ENCODE peak calls at places on chromosome 18, in six cellular contexts. T is AG04450; G is stimulated activated CD8-positive, alpha-beta memory T cell treated with anti-CD3 and anti-CD28 coated beads, Interleukin-15, amount 100 ng/mL, for 24 hours; B is fibroblast of the aortic adventitia; X is NCI-H2171 treated with DMSO at 0.1 percent for 48 hours; V is GM20000. U is an unnamed sample.

GRCh38 chr18:76450912-76451421 is 44.1 kb downstream of the ZNF516 start:
- DNase-seq in T (peak), G (no peak), B (peak), X (no peak), V (no peak), U (peak)

GRCh38 chr18:63207154-63207790 is 112.3 kb downstream of the BCL2 start:
- DNase-seq in T (no peak), G (no peak), B (no peak), X (no peak), V (peak), U (peak)

GRCh38 chr18:63144748-63145147 is 174.8 kb downstream of the BCL2 start:
- DNase-seq in T (no peak), G (no peak), B (no peak), X (no peak), V (no peak), U (no peak)

GRCh38 chr18:60117321-60117720 is 217.5 kb downstream of the PMAIP1 start:
- DNase-seq in T (no peak), G (no peak), B (no peak), X (no peak), V (no peak), U (peak)

GRCh38 chr18:22667616-22668422 is 250.1 kb upstream of the CTAGE1 start:
- DNase-seq in T (peak), G (no peak), B (peak), X (no peak), V (peak), U (peak)

GRCh38 chr18:80046011-80046410 is 11.8 kb downstream of the RBFA start:
- DNase-seq in T (no peak), G (no peak), B (no peak), X (no peak), V (no peak), U (no peak)

GRCh38 chr18:46071894-46072867 is at the start of gene PSTPIP2:
- DNase-seq in T (no peak), G (peak), B (peak), X (peak), V (peak), U (peak)

GRCh38 chr18:51531496-51531895 is 334.0 kb upstream of the MEX3C start:
- DNase-seq in T (no peak), G (no peak), B (no peak), X (no peak), V (no peak), U (no peak)

GRCh38 chr18:76273956-76274355 is 221.1 kb downstream of the ZNF516 start:
- DNase-seq in T (no peak), G (no peak), B (no peak), X (no peak), V (no peak), U (no peak)

GRCh38 chr18:8797206-8797605 is 91.8 kb downstream of the MTCL1 start:
- DNase-seq in T (no peak), G (no peak), B (no peak), X (no peak), V (no peak), U (peak)

GRCh38 chr18:3248062-3248669 is 565 bp downstream of the MYL12A start:
- DNase-seq in T (no peak), G (no peak), B (peak), X (no peak), V (no peak), U (no peak)

GRCh38 chr18:26493021-26493420 is 55.3 kb downstream of the KCTD1 start:
- DNase-seq in T (no peak), G (no peak), B (no peak), X (no peak), V (no peak), U (no peak)

GRCh38 chr18:32379891-32380290 is 90.8 kb downstream of the GAREM1 start:
- DNase-seq in T (no peak), G (no peak), B (peak), X (no peak), V (no peak), U (no peak)

GRCh38 chr18:44507729-44508325 is 172.9 kb upstream of the SETBP1 start:
- DNase-seq in T (no peak), G (no peak), B (no peak), X (no peak), V (no peak), U (peak)

GRCh38 chr18:47909484-47909883 is 21.0 kb downstream of the SMAD2 start:
- DNase-seq in T (no peak), G (no peak), B (no peak), X (no peak), V (no peak), U (no peak)

GRCh38 chr18:59470627-59471121 is 111.6 kb upstream of the LMAN1 start:
- DNase-seq in T (no peak), G (no peak), B (peak), X (no peak), V (no peak), U (no peak)

GRCh38 chr18:62523631-62524442 is 1.0 kb downstream of the ZCCHC2 start:
- DNase-seq in T (no peak), G (peak), B (peak), X (peak), V (peak), U (peak)

GRCh38 chr18:75125359-75126331 is 83.3 kb downstream of the PTGR3 start:
- DNase-seq in T (no peak), G (no peak), B (no peak), X (no peak), V (no peak), U (peak)

GRCh38 chr18:64337673-64338072 is 188.8 kb upstream of the LINC00305 start:
- DNase-seq in T (no peak), G (no peak), B (no peak), X (no peak), V (no peak), U (no peak)

GRCh38 chr18:48833701-48834394 is 116.9 kb downstream of the SMAD7 start:
- DNase-seq in T (no peak), G (no peak), B (no peak), X (no peak), V (peak), U (peak)

GRCh38 chr18:48949606-48950535 is 894 bp downstream of the SMAD7 start:
- DNase-seq in T (no peak), G (no peak), B (no peak), X (peak), V (peak), U (peak)

GRCh38 chr18:79637181-79637920 is 42.3 kb upstream of the CTDP1 start:
- DNase-seq in T (no peak), G (no peak), B (no peak), X (no peak), V (peak), U (no peak)

GRCh38 chr18:27780061-27780740 is 396.7 kb downstream of the CDH2 start:
- DNase-seq in T (no peak), G (no peak), B (no peak), X (peak), V (no peak), U (no peak)

GRCh38 chr18:3998698-3999333 is 456.3 kb downstream of the DLGAP1 start:
- DNase-seq in T (peak), G (no peak), B (peak), X (peak), V (peak), U (peak)

GRCh38 chr18:25349131-25349925 is 2.6 kb downstream of the ZNF521 start:
- DNase-seq in T (peak), G (no peak), B (peak), X (no peak), V (peak), U (no peak)

GRCh38 chr18:63140997-63141776 is 178.4 kb downstream of the BCL2 start:
- DNase-seq in T (no peak), G (no peak), B (no peak), X (no peak), V (no peak), U (no peak)

GRCh38 chr18:49623571-49623970 is 61.7 kb downstream of the LIPG start:
- DNase-seq in T (no peak), G (no peak), B (no peak), X (no peak), V (no peak), U (no peak)

GRCh38 chr18:77127769-77128671 is 4.6 kb downstream of the MBP start:
- DNase-seq in T (peak), G (no peak), B (peak), X (peak), V (peak), U (peak)

GRCh38 chr18:78717766-78718150 is 261.9 kb upstream of the SALL3 start:
- DNase-seq in T (no peak), G (no peak), B (no peak), X (no peak), V (no peak), U (no peak)

GRCh38 chr18:6056171-6056932 is 161.0 kb upstream of the TMEM200C start:
- DNase-seq in T (peak), G (no peak), B (peak), X (no peak), V (peak), U (no peak)

GRCh38 chr18:51751901-51752300 is 554.4 kb upstream of the MEX3C start:
- DNase-seq in T (no peak), G (no peak), B (no peak), X (no peak), V (no peak), U (no peak)

GRCh38 chr18:53131001-53131400 is 791.0 kb downstream of the DCC start:
- DNase-seq in T (no peak), G (no peak), B (no peak), X (no peak), V (no peak), U (no peak)

GRCh38 chr18:62716679-62717058 is 1.3 kb downstream of the PHLPP1 start:
- DNase-seq in T (no peak), G (no peak), B (no peak), X (no peak), V (peak), U (peak)

GRCh38 chr18:74356959-74357358 is 41.3 kb downstream of the C18orf63 start:
- DNase-seq in T (no peak), G (no peak), B (no peak), X (no peak), V (no peak), U (no peak)

GRCh38 chr18:6113650-6114049 is 218.3 kb upstream of the TMEM200C start:
- DNase-seq in T (no peak), G (no peak), B (no peak), X (no peak), V (no peak), U (no peak)